ENCODE peak calls at places on chromosomes 7 and 10, in nine cellular contexts. J is NCI-H774; M is left cardiac atrium; O is right cardiac atrium; W is HS-5; V is renal cortical epithelial cell; N is posterior vena cava; X is activated gamma-delta T cell treated with anti-CD3 and anti-CD28 coated beads, Interleukin-2, amount 50 U/mL, for 16 hours; F is activated T-helper 1 cell treated with Interleukin-2 at 50 U/mL for 16 hours. K is an unnamed sample.

GRCh38 chr7:148738737-148739535 is 40.2 kb downstream of the CUL1 start:
- DNase-seq in M (no peak), N (no peak), W (no peak), X (no peak), F (no peak), J (no peak), V (peak), O (no peak), K (no peak)

GRCh38 chr7:137994091-137994688 is 7.7 kb downstream of the CREB3L2 start:
- DNase-seq in N (no peak), O (no peak), F (no peak), V (peak), M (no peak), X (no peak), W (no peak), J (no peak), K (no peak)

GRCh38 chr7:101856488-101857357 is 39.3 kb downstream of the CUX1 start:
- DNase-seq in J (peak), F (peak), M (peak), W (peak), V (peak), N (peak), O (peak), X (peak), K (peak)

GRCh38 chr10:94627511-94627910 is 56.0 kb upstream of the CYP2C18 start:
- DNase-seq in M (no peak), V (no peak), W (no peak), N (no peak), O (no peak), X (no peak), F (no peak), J (no peak), K (no peak)

GRCh38 chr7:139758388-139758787 is 19.4 kb downstream of the HIPK2 start:
- DNase-seq in M (no peak), X (no peak), F (no peak), V (peak), J (peak), O (no peak), W (no peak), N (no peak), K (no peak)

GRCh38 chr10:13784067-13784466 is 197.3 kb downstream of the PRPF18 start:
- DNase-seq in J (no peak), X (no peak), N (no peak), W (no peak), V (no peak), O (no peak), F (no peak), M (no peak), K (no peak)

GRCh38 chr10:125451319-125451718 is 231.6 kb downstream of the TEX36 start:
- DNase-seq in V (no peak), M (no peak), J (no peak), W (no peak), O (no peak), X (no peak), N (no peak), F (no peak), K (no peak)

GRCh38 chr10:17386616-17387075 is 67.7 kb downstream of the ST8SIA6 start:
- DNase-seq in X (no peak), W (no peak), N (no peak), F (no peak), J (no peak), V (no peak), O (peak), M (peak), K (no peak)

GRCh38 chr7:140541513-140542192 is 62.3 kb upstream of the MKRN1 start:
- DNase-seq in X (no peak), V (peak), J (no peak), W (peak), M (peak), N (no peak), O (peak), F (no peak), K (no peak)

GRCh38 chr7:4849390-4849789 is 12.4 kb downstream of the PAPOLB start:
- DNase-seq in F (no peak), M (no peak), N (no peak), J (peak), V (peak), O (no peak), W (no peak), X (no peak), K (no peak)

GRCh38 chr10:85548038-85548437 is 818.6 kb downstream of the GRID1 start:
- DNase-seq in O (no peak), J (peak), W (peak), V (peak), N (no peak), F (no peak), M (no peak), X (peak), K (peak)

GRCh38 chr7:149071641-149072437 is 18.7 kb downstream of the ZNF786 start:
- DNase-seq in V (no peak), J (no peak), O (peak), M (peak), X (peak), W (no peak), F (peak), N (peak), K (no peak)

GRCh38 chr10:44422153-44422552 is 37.3 kb upstream of the CXCL12 start:
- DNase-seq in V (no peak), X (no peak), N (no peak), M (no peak), O (no peak), W (no peak), J (no peak), F (no peak), K (no peak)

GRCh38 chr7:151080522-151081169 is at the start of gene FASTK:
- DNase-seq in V (peak), F (peak), W (no peak), N (peak), M (peak), X (peak), O (peak), J (peak), K (no peak)

GRCh38 chr7:100897111-100897608 is 1.5 kb upstream of the ACHE start:
- DNase-seq in W (no peak), M (peak), O (peak), V (no peak), J (no peak), X (no peak), N (peak), F (no peak), K (no peak)

GRCh38 chr7:139687980-139688632 is 89.7 kb downstream of the HIPK2 start:
- DNase-seq in W (no peak), M (peak), X (no peak), J (no peak), F (no peak), O (no peak), N (no peak), V (peak), K (no peak)

GRCh38 chr7:101862280-101863220 is 45.1 kb downstream of the CUX1 start:
- DNase-seq in J (no peak), F (no peak), N (no peak), M (no peak), X (no peak), V (no peak), W (no peak), O (no peak), K (no peak)

GRCh38 chr7:112995091-112995824 is 91.4 kb downstream of the GPR85 start:
- DNase-seq in V (peak), X (no peak), F (no peak), J (no peak), O (peak), N (no peak), W (peak), M (no peak), K (no peak)

GRCh38 chr7:151046603-151047573 is 1.4 kb upstream of the ASIC3 start:
- DNase-seq in J (peak), N (no peak), M (peak), F (no peak), W (no peak), V (peak), X (no peak), O (peak), K (no peak)

GRCh38 chr10:78803710-78804109 is 265.1 kb upstream of the ZMIZ1 start:
- DNase-seq in V (no peak), W (no peak), N (no peak), J (no peak), X (no peak), M (no peak), F (no peak), O (no peak), K (no peak)

GRCh38 chr7:50620418-50620817 is 55.2 kb upstream of the DDC start:
- DNase-seq in F (no peak), W (no peak), M (no peak), V (no peak), X (no peak), N (peak), J (no peak), O (peak), K (no peak)

GRCh38 chr7:40799-41750 is 151.3 kb upstream of the FAM20C start:
- DNase-seq in N (peak), J (no peak), X (no peak), F (no peak), W (no peak), O (peak), M (no peak), V (peak), K (no peak)

GRCh38 chr10:4825868-4826787 is at the start of gene AKR1E2:
- DNase-seq in M (peak), W (peak), N (peak), F (peak), J (peak), X (peak), V (peak), O (peak), K (no peak)

GRCh38 chr7:99639267-99639666 is 22.5 kb downstream of the ZSCAN25 start:
- DNase-seq in W (no peak), M (no peak), X (no peak), J (no peak), O (no peak), F (no peak), V (no peak), N (no peak), K (no peak)

GRCh38 chr10:77385315-77385714 is 252.3 kb downstream of the KCNMA1 start:
- DNase-seq in W (no peak), X (no peak), M (no peak), V (no peak), F (no peak), N (no peak), J (no peak), O (no peak), K (no peak)

GRCh38 chr7:75808106-75808505 is 5.5 kb downstream of the CCL24 start:
- DNase-seq in O (no peak), J (no peak), F (no peak), W (no peak), V (no peak), X (no peak), N (no peak), M (no peak), K (no peak)

GRCh38 chr7:73850781-73851207 is 8.5 kb upstream of the METTL27 start:
- DNase-seq in W (peak), O (no peak), V (peak), M (peak), N (no peak), X (no peak), J (no peak), F (no peak), K (no peak)

GRCh38 chr10:30587522-30588031 is 42.0 kb downstream of the LYZL2 start:
- DNase-seq in V (no peak), N (peak), O (peak), F (no peak), X (no peak), W (no peak), J (no peak), M (peak), K (peak)

GRCh38 chr10:5552376-5553321 is 27.9 kb downstream of the CALML3 start:
- DNase-seq in F (no peak), N (peak), V (no peak), M (peak), O (no peak), W (no peak), J (no peak), X (no peak), K (no peak)

GRCh38 chr7:21383833-21384220 is 44.1 kb upstream of the SP4 start:
- DNase-seq in X (no peak), N (no peak), W (no peak), M (no peak), O (no peak), V (no peak), F (no peak), J (no peak), K (no peak)

GRCh38 chr10:29687411-29688160 is 52.8 kb upstream of the SVIL start:
- DNase-seq in M (no peak), X (no peak), F (no peak), W (no peak), O (no peak), J (no peak), N (no peak), V (peak), K (no peak)

GRCh38 chr7:157707983-157708720 is 371.3 kb downstream of the DNAJB6 start:
- DNase-seq in F (no peak), X (no peak), W (no peak), J (no peak), O (no peak), N (peak), M (no peak), V (no peak), K (no peak)

GRCh38 chr7:122123746-122124145 is 20.3 kb downstream of the AASS start:
- DNase-seq in O (no peak), J (no peak), V (no peak), N (no peak), F (no peak), M (no peak), W (no peak), X (no peak), K (no peak)

GRCh38 chr7:92255308-92255707 is 9.5 kb downstream of the ANKIB1 start:
- DNase-seq in X (no peak), F (no peak), M (no peak), W (peak), J (no peak), N (no peak), V (peak), O (no peak), K (no peak)

GRCh38 chr10:49275896-49276295 is 23.1 kb upstream of the C10orf71 start:
- DNase-seq in W (no peak), J (no peak), N (no peak), M (no peak), X (no peak), F (no peak), O (no peak), V (no peak), K (no peak)

K was measured in GM12878.